ENCODE peak calls at places on chromosome 17, in five cellular contexts. Z, P, M, K and F are unnamed samples.

GRCh38 chr17:1948517-1948825 is 76.7 kb downstream of the RTN4RL1 start:
- DNase-seq in K (no peak), Z (no peak), M (no peak), P (no peak), F (no peak)

GRCh38 chr17:57010495-57010894 is 32.6 kb downstream of the SCPEP1 start:
- DNase-seq in K (no peak), M (no peak), P (no peak), Z (no peak), F (no peak)

GRCh38 chr17:44314869-44315661 is 6.7 kb downstream of the RUNDC3A start:
- DNase-seq in Z (no peak), K (no peak), P (no peak), M (no peak), F (no peak)

GRCh38 chr17:12545877-12546513 is 119.7 kb upstream of the MYOCD start:
- DNase-seq in Z (peak; percentile 30), M (no peak), K (peak; percentile 68), P (no peak), F (no peak)

GRCh38 chr17:29918922-29919856 is 10.8 kb downstream of the SSH2 start:
- DNase-seq in P (no peak), K (no peak), M (no peak), Z (no peak), F (no peak)

GRCh38 chr17:35892091-35892637 is 12.0 kb upstream of the CCL5 start:
- DNase-seq in P (no peak), Z (no peak), M (no peak), K (no peak), F (no peak)

GRCh38 chr17:35390156-35390555 is 16.7 kb upstream of the SLFN11 start:
- DNase-seq in K (no peak), Z (no peak), P (no peak), M (no peak), F (no peak)

GRCh38 chr17:75174996-75175395 is 7.8 kb downstream of the SUMO2 start:
- DNase-seq in P (no peak), K (no peak), M (no peak), Z (no peak), F (no peak)

GRCh38 chr17:6936370-6937028 is 59.4 kb upstream of the ALOX12 start:
- DNase-seq in K (no peak), Z (peak; percentile 61), P (no peak), M (no peak), F (no peak)

GRCh38 chr17:83054518-83055125 is 24.8 kb upstream of the METRNL start:
- DNase-seq in P (no peak), M (peak; percentile 50), Z (no peak), K (peak; percentile 52), F (no peak)

GRCh38 chr17:7930841-7931631 is 710 bp downstream of the TRAPPC1 start:
- DNase-seq in P (no peak), Z (no peak), M (no peak), K (no peak), F (no peak)

GRCh38 chr17:36133629-36134259 is 30.1 kb downstream of the CCL4 start:
- DNase-seq in Z (no peak), K (no peak), P (no peak), M (no peak), F (no peak)

GRCh38 chr17:148757-149156 is 11.4 kb downstream of the SCGB1C2 start:
- DNase-seq in Z (peak; percentile 1), P (no peak), K (peak; percentile 35), M (no peak), F (no peak)

GRCh38 chr17:55580596-55581133 is 69.4 kb upstream of the SMIM36 start:
- DNase-seq in K (no peak), M (no peak), Z (no peak), P (no peak), F (no peak)

GRCh38 chr17:56717471-56717870 is 116.2 kb downstream of the C17orf67 start:
- DNase-seq in P (no peak), Z (no peak), M (no peak), K (no peak), F (no peak)

GRCh38 chr17:50911890-50912289 is 45.7 kb upstream of the TOB1 start:
- DNase-seq in Z (no peak), P (no peak), K (no peak), M (no peak), F (no peak)

DNA sequence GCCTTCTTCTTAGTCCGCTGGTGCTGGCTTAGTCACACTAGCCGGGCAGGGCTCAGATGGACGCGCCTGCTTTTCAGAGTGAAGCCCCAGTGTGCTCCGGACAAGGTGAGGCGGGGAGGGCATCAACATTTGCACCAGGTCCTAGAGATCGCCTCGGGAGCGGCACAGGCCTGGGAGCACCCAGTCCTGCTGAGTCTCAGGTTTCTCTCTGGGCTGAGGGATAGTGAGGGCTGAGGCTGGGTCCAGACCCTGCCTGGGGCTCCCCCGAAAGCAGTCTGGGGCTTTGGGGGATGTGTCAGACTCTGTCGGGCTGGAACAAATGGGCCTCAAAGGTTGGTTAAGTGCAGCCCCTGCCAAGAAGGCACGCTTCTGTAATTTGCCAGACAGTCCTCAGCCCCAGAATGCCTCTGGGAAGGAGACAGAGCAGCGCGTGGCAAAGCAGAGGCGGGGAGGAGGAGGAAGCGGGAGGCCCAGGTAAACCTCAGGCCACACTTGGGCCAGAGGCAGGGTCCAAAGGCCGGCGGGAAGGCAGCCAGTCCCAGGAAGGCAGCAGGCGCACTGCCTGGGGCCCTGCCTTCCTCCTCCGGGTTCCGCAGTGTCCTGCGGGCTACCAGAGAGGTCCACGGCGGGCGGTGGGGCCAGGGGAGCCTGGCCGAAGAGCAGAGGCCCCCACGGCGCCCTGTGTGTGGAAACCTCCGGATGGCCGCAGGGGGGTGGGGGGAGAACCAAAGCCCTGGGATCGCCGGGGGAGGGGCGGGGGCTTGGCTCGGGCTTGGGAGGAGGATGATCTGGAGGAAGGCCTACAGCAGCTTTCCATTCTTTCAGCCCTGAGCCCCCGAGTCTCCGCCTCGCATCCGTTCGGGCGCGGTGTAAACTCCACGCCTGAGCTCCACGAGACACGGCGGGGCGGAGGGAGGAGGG is 39.5 kb upstream of the ATP2A3 start:
- DNase-seq in P (no peak), M (no peak), K (no peak), Z (peak; percentile 54), F (no peak)
- H3K36me3 ChIP-seq in P (no peaks in the 10 kb centered on the region), M (peaks cover 25% of the 10 kb centered on the region), K (peaks cover 26% of the 10 kb centered on the region), Z (peaks cover 36% of the 10 kb centered on the region), F (peaks cover 22% of the 10 kb centered on the region)

DNA sequence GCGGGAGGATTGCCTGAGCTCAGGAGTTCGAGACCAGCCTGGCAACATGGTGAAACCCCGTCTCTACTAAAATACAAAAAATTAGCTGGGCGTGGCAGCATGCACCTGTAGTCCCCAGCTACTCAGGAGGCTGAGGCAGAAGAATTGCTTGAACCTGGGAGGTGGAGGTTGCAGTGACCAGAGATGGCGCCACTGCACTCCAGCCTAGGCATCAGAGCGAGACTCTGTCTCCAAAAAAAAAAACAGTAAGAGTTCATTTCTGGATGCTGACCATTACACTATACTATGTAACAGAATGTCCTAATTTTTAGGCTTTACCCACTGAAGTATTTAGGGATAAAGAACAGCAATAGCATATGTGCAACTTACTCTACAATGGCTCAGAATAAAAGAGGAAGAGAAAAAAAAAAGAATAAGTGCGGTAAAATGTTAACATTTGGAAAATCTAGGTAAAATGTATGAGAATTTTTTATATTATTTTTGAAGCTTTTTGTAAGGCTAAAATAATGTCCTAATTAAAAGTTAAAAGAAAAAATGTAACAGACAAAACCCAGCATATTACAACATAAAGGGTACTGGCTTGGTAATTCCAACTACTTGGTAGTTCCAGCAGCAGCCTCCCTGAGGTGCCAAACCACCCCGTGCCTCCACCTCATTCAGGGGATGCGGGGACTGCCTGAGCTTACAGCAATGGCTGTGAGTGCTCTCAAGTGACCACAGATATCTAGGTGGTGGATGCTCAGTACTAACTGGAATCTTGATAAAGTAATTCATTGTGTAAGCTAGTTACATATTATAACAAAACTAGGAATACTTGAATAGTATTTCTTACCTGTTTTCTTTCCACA is 10.9 kb downstream of the COPS3 start:
- DNase-seq in Z (no peak), K (no peak), M (no peak), P (no peak), F (no peak)
- TF ChIP-seq CTCF in Z (no peak), K (no peak), M (no peak), P (no peak), F (no peak)

GRCh38 chr17:78793415-78793814 is 11.3 kb upstream of the CYTH1 start:
- DNase-seq in M (no peak), K (no peak), Z (no peak), P (no peak), F (no peak)
- H3K4me1 ChIP-seq in M (peaks cover 42% of the 10 kb centered on the region), K (peaks cover 30% of the 10 kb centered on the region), Z (peaks cover 46% of the 10 kb centered on the region), P (peaks cover 12% of the 10 kb centered on the region), F (peaks cover 13% of the 10 kb centered on the region)

DNA sequence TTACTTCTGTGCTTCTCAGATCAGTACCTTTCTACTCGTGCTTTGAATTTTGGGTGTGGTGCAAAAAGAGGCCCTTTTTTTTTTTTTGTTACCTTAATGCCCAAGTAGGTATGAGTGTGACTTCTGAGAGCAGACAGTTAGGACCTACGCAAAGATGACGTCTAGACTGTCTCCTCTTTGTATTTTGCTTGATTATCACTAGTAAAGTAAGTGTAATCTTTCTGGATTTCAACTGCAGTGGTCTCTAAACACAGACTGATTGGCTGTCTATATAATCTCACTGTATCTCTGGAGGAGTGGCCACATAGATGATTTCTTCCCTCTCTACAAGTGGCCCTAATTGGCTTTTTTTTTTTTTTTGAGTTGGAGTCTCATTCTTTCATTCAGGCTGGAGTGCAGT is 11.5 kb upstream of the CDK5R1 start:
- DNase-seq in M (no peak), P (no peak), Z (no peak), K (no peak), F (no peak)
- H3K36me3 ChIP-seq in M (peaks cover 99% of the 10 kb centered on the region), P (peaks cover 10% of the 10 kb centered on the region), Z (peaks cover 100% of the 10 kb centered on the region), K (peaks cover 94% of the 10 kb centered on the region), F (peaks cover 82% of the 10 kb centered on the region)

GRCh38 chr17:14688134-14688533 is 387.3 kb downstream of the HS3ST3B1 start:
- DNase-seq in K (no peak), Z (no peak), M (no peak), P (no peak), F (no peak)
- TF ChIP-seq CTCF in K (no peak), Z (no peak), M (no peak), P (no peak), F (no peak)

GRCh38 chr17:79120259-79120658 is 45.6 kb downstream of the ENGASE start:
- DNase-seq in K (no peak), Z (no peak), M (no peak), P (no peak), F (no peak)
- H3K4me1 ChIP-seq in K (no peaks in the 10 kb centered on the region), Z (no peaks in the 10 kb centered on the region), M (peaks cover under 1% of the 10 kb centered on the region), P (peaks cover 6% of the 10 kb centered on the region), F (no peaks in the 10 kb centered on the region)

DNA sequence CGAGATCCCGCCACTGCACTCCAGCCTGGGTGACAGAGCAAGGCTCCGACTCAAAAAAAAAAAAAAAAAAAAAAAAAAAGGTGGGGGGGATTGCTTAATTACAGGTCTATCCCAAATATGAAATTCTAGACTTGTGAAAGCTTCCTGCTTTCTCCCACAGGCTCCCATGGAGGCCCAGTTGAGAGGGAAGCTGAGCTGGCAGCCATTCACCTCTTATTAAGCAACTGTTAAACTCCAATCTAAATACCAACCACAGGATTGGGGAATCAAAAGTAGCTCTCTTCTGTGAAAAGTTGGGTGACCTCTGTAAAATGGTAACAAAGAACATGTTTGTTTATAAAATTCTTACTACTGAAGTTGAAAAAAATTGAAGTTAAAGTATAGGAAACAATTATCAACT is 45.8 kb upstream of the STAC2 start:
- DNase-seq in K (no peak), Z (no peak), P (no peak), M (peak; percentile 54), F (no peak)
- H3K36me3 ChIP-seq in K (peaks cover 51% of the 10 kb centered on the region), Z (peaks cover 92% of the 10 kb centered on the region), P (peaks cover 2% of the 10 kb centered on the region), M (peaks cover 44% of the 10 kb centered on the region), F (peaks cover 27% of the 10 kb centered on the region)